ENCODE peak calls at places on chromosomes 13 and 19, in five cellular contexts. L is cardiac muscle cell, Y is AG04450, A is adrenal gland, B is lower lobe of right lung. H is an unnamed sample.

GRCh38 chr19:4556574-4557185 is 2.8 kb downstream of the SEMA6B start:
- DNase-seq in L (peak), Y (no peak), A (peak), B (no peak), H (no peak)

GRCh38 chr19:53409505-53410204 is 14.7 kb downstream of the ZNF765 start:
- DNase-seq in L (no peak), Y (no peak), A (no peak), B (no peak), H (no peak)

GRCh38 chr13:97224544-97225324 is 2.6 kb downstream of the MBNL2 start:
- DNase-seq in L (peak), Y (no peak), A (peak), B (no peak), H (peak)

GRCh38 chr19:24046550-24046949 is 40.4 kb upstream of the ZNF254 start:
- DNase-seq in L (no peak), Y (no peak), A (no peak), B (no peak), H (no peak)

GRCh38 chr19:53158119-53158656 is 665 bp downstream of the ZNF347 start:
- DNase-seq in L (peak), Y (no peak), A (peak), B (peak), H (peak)

GRCh38 chr13:39451860-39452301 is 151.1 kb downstream of the LHFPL6 start:
- DNase-seq in L (peak), Y (no peak), A (peak), B (no peak), H (no peak)

GRCh38 chr13:22040810-22041364 is 370.0 kb downstream of the FGF9 start:
- DNase-seq in L (no peak), Y (no peak), A (no peak), B (peak), H (no peak)

GRCh38 chr19:522726-523125 is 8.8 kb upstream of the CDC34 start:
- DNase-seq in L (no peak), Y (no peak), A (no peak), B (no peak), H (no peak)

GRCh38 chr13:27338816-27339215 is 68.2 kb downstream of the RASL11A start:
- DNase-seq in L (no peak), Y (no peak), A (no peak), B (no peak), H (no peak)

DNA sequence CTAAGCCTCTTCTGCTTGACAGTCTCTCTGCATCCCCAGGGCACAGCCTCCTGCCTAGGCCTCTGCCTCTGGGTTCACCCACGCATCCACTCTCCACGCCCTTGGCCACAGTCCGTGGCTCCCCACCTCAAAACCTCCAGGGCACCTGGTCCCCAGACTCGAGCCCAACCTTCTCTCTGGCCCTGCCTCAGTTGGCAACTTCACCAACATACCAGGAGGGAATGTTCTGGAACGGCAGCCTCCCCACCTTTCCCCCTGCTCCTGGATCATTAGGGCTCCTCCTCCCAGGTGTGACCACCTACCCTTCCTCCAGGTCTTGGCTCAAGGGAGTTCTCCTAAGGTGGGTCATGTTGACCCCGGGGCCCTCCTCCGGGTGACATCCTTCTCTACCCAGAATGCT is 69.1 kb downstream of the SOX1 start:
- DNase-seq in L (no peak), Y (no peak), A (no peak), B (no peak), H (no peak)
- H3K27ac ChIP-seq in L (no peak), Y (no peak), A (no peak), B (no peak), H (no peak)

DNA sequence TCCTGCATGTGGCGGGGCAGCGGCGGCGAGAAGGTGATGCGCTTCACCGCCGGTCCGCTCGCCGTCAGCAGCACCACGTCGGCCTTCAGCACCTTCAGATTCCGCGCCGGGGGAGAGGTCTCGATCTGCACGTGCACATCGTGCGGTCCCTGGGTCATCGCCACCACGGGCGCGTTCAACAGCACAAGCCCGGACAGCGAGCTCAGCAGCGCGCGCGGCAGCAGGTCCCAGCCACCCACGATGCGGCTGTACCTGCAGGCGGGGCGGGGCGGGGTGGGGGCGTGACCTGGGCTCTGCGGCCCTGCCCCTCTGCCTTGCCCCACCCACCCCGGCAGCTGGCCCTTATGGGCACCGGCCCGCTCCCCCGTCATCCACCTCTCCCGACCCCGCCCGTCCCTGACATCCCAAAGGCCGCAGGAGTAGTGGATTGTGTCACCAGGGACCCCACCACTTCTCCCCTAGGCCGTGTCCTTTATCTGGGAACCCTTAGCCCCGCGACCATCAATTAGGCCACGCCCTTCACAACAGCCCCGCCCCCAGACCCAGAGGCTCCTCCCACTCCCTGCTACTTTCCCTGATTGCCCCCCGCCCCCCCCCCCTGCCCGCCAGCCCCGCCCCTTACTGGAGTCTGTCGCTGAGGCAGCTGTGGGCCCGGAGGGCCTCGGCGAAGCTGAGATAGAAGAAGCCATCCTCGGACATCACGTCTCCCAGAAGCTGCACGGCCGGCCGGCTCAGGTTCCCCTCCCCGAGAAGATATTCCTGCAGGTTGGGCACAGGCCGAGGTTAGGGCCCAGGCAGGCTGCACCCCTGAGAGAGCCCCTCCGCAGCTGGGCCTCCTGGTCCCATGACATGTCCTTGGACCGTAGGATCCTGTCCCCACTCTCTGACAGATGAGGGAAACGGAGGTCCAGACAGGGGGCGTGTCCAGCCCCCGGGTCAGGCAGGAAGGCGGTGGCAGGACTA is 6.1 kb downstream of the IL4I1 start:
- DNase-seq in L (no peak), Y (no peak), A (peak), B (peak), H (peak)
- H3K27ac ChIP-seq in L (no peak), Y (no peak), A (peak), B (no peak), H (no peak)

GRCh38 chr19:51687791-51688664 is 5.1 kb upstream of the SPACA6 start:
- DNase-seq in L (peak), Y (no peak), A (peak), B (peak), H (no peak)
- H3K27ac ChIP-seq in L (peak), Y (peak), A (peak), B (peak), H (no peak)

GRCh38 chr19:48910803-48911202 is 10.7 kb downstream of the NUCB1 start:
- DNase-seq in L (no peak), Y (no peak), A (no peak), B (no peak), H (no peak)

GRCh38 chr19:48915757-48916156 is 15.6 kb downstream of the NUCB1 start:
- DNase-seq in L (no peak), Y (no peak), A (no peak), B (no peak), H (no peak)

GRCh38 chr19:48918071-48918470 is 15.4 kb upstream of the DHDH start:
- DNase-seq in L (no peak), Y (no peak), A (no peak), B (no peak), H (no peak)

GRCh38 chr19:48914181-48914580 is 14.1 kb downstream of the NUCB1 start:
- DNase-seq in L (no peak), Y (no peak), A (no peak), B (no peak), H (no peak)

DNA sequence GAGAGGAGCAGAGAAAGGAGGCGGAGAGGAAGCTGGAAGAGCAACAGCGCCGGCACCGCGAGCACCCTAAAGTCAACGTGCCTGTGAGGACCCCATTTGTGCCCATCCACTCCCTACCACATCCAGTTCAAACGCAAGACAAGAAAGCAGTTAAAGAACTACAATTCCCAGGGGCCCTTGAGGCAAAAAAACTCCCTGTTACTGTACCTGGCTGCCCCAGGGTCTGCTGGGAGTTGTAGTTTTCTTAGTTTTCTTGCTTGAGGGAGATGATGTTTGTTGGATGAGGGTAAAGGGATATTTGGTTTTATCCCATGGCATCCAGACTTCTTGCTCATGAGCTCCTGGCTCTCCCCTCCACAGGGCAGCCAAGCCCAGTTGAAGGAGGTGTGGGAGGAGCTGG is 13.0 kb downstream of the NUCB1 start:
- DNase-seq in L (no peak), Y (no peak), A (no peak), B (no peak), H (no peak)
- H3K27ac ChIP-seq in L (no peak), Y (no peak), A (no peak), B (no peak), H (no peak)

DNA sequence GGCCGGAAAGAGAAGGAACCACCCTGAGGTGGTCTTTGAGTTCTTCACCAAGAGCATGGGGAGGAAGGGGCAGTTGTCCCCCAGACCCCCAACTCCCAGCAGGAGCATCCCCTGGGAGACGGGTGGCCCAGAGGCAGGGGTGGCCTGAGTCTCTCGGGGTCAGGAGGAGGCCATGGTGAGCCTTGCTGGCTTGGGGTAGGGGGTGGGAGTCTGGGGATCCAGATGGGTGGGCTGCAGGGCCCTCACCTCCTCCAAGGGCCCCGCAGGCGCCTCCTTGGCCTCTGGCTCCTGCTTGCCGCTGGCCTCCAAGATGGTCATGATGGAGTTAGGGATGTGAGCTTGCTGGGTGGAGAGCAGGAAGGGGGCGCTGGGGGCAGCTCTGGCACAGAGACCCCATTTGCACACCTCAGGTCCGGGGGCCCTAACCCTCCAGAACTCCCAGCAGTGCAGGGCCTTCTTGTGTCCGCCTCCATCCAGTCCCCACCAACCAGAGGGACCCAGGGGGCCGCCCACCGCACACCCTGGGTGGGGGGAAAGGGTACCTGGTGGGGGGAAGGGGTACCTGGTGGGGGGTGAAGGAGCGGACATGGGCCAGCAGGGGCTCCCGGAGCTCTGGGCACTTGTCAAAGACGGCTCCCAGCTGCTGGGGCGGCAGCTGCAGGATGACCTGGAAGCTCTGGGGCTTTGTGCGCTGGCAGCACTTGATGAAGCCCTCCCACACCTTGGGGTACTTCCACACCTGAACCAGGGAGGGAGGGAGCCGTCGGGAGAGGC is 1.3 kb upstream of the RSPH6A start:
- DNase-seq in L (no peak), Y (no peak), A (no peak), B (no peak), H (no peak)
- H3K27ac ChIP-seq in L (peak), Y (no peak), A (no peak), B (no peak), H (no peak)

GRCh38 chr13:41613471-41613870 is 156.1 kb downstream of the RGCC start:
- DNase-seq in L (no peak), Y (no peak), A (no peak), B (no peak), H (no peak)
- H3K27ac ChIP-seq in L (peak), Y (peak), A (peak), B (peak), H (no peak)

DNA sequence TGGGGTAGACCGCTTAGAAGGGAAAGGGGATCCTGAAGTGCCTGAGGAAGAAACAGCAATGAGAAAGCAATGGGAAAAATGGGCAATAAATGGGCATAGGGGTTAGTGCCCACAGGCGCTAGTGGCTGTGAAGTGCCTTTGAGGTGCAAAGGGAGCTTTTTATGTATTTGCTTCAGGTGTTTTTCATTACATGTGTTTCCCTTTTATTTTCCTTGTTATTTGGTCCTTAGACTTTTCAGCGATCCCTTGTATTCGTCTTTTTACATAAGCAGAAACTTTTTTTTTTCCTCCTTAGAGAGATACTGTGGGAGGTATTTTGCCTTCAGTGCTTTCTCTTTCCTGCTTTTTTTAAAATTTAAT is 19.6 kb downstream of the NFIX start:
- DNase-seq in L (no peak), Y (no peak), A (no peak), B (no peak), H (no peak)
- H3K27ac ChIP-seq in L (no peak), Y (no peak), A (peak), B (peak), H (no peak)

GRCh38 chr13:46663216-46663615 is 110.2 kb downstream of the LRCH1 start:
- DNase-seq in L (no peak), Y (no peak), A (no peak), B (no peak), H (no peak)
- H3K27ac ChIP-seq in L (no peak), Y (no peak), A (no peak), B (peak), H (no peak)